ENCODE peak calls at places on chromosomes 12 and 14, in eight cellular contexts. D, E, P, A, L, I, V and Z are unnamed samples.

GRCh38 chr12:27018071-27018470 is 3.9 kb upstream of the TM7SF3 start:
- DNase-seq in A (no peak), E (no peak), P (no peak), I (no peak), V (no peak), L (no peak), D (no peak), Z (no peak)

GRCh38 chr12:14418526-14418925 is 53.0 kb downstream of the ATF7IP start:
- DNase-seq in D (no peak), E (no peak), P (no peak), V (peak), L (no peak), I (no peak), A (no peak), Z (no peak)

GRCh38 chr14:101496779-101497420 is 64.4 kb upstream of the DIO3 start:
- DNase-seq in I (peak), E (peak), V (no peak), L (no peak), A (no peak), D (peak), P (no peak), Z (no peak)

GRCh38 chr12:124420972-124421674 is 126.2 kb downstream of the RFLNA start:
- DNase-seq in V (no peak), I (no peak), D (no peak), P (no peak), E (no peak), L (peak), A (no peak), Z (no peak)

GRCh38 chr12:27865421-27865820 is 85.4 kb upstream of the MANSC4 start:
- DNase-seq in I (no peak), D (no peak), P (no peak), L (no peak), A (no peak), V (peak), E (no peak), Z (no peak)

GRCh38 chr14:90193925-90194324 is 62.4 kb upstream of the PSMC1 start:
- DNase-seq in L (no peak), V (no peak), D (no peak), P (no peak), A (peak), I (peak), E (no peak), Z (no peak)

GRCh38 chr14:61544448-61545202 is 150.7 kb upstream of the HIF1A start:
- DNase-seq in P (no peak), V (no peak), D (no peak), I (no peak), E (no peak), A (no peak), L (no peak), Z (no peak)

GRCh38 chr14:89491701-89492381 is 74.8 kb upstream of the FOXN3 start:
- DNase-seq in D (no peak), A (no peak), I (no peak), V (peak), P (no peak), L (no peak), E (no peak), Z (no peak)

GRCh38 chr14:81396108-81396507 is 4.0 kb downstream of the STON2 start:
- DNase-seq in I (no peak), E (no peak), D (no peak), V (peak), A (no peak), L (no peak), P (no peak), Z (no peak)

GRCh38 chr12:86261142-86261541 is 5.0 kb upstream of the MGAT4C start:
- DNase-seq in L (no peak), I (no peak), V (peak), P (no peak), E (no peak), A (no peak), D (no peak), Z (no peak)

GRCh38 chr12:84069079-84069661 is 843.4 kb downstream of the SLC6A15 start:
- DNase-seq in V (no peak), P (no peak), A (no peak), D (no peak), E (no peak), L (no peak), I (no peak), Z (no peak)

GRCh38 chr14:76919811-76920571 is 93.8 kb downstream of the LRRC74A start:
- DNase-seq in L (peak), D (peak), E (peak), I (peak), P (no peak), A (no peak), V (peak), Z (no peak)

GRCh38 chr14:54572316-54572715 is 5.4 kb downstream of the SAMD4A start:
- DNase-seq in A (peak), D (no peak), E (no peak), P (no peak), I (peak), V (no peak), L (no peak), Z (no peak)

DNA sequence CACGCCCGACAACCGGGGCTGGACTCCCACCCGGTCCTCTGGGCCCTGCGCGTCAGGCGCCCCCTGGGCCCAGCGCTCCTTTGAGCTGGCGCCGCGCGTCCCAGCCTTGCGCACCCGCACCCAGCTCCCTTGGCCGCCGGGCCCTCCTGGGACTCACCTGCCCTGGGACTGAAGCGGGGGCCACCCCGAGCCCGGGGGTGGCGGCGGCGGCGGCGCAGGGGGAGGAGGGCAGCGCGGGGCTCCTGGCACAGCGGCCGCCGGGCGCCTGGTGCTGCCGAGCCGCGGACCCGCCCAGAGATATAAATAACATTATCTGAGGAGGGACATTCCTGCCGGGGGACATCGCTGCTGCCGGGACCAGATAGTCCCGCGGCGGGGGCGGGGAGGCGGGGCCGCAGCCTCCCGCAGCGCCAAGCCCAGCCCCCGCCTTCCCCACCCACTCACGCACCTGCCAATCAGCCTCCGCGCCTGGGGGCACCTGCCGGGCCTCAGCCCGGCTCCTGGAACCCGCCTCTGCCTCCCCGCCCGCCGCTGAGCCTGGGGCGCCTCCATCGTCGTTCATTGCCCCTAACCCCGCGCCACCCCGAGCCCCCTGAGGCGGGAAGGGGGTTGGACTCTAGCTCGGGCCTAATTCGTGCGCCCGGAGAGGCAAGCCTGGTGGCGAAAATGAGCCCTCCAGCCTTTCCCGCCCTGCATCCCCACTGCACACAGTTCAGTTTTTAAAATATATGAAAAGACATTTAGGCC is at the start of gene SPTB:
- DNase-seq in P (peak), V (no peak), E (peak), L (peak), I (peak), D (peak), A (no peak), Z (peak)
- TF ChIP-seq CTCF in P (no peak), V (no peak), E (no peak), L (no peak), I (peak), D (no peak), A (no peak), Z (peak)

GRCh38 chr14:106372870-106373657 is 846.7 kb downstream of the TMEM121 start:
- DNase-seq in I (no peak), A (peak), P (peak), V (no peak), D (peak), L (no peak), E (peak), Z (no peak)
- TF ChIP-seq CTCF in I (peak), A (peak), P (peak), V (no peak), D (peak), L (peak), E (peak), Z (peak)

GRCh38 chr14:84535491-84535890 is 994.5 kb upstream of the FLRT2 start:
- DNase-seq in V (no peak), P (no peak), L (no peak), E (no peak), A (no peak), D (no peak), I (no peak), Z (no peak)
- TF ChIP-seq CTCF in V (no peak), P (no peak), L (no peak), E (no peak), A (no peak), D (no peak), I (no peak), Z (no peak)

GRCh38 chr12:21657336-21658077 is at the start of gene LDHB:
- DNase-seq in D (peak), L (peak), E (peak), V (peak), I (peak), P (peak), A (peak), Z (peak)

GRCh38 chr12:21656931-21657335 is 709 bp downstream of the LDHB start:
- DNase-seq in A (peak), P (no peak), I (peak), L (peak), D (peak), E (peak), V (peak), Z (no peak)

GRCh38 chr12:21662122-21662792 is 4.6 kb upstream of the LDHB start:
- DNase-seq in V (no peak), A (no peak), L (no peak), I (no peak), D (no peak), E (no peak), P (no peak), Z (no peak)

GRCh38 chr12:21655594-21655993 is 2.0 kb downstream of the LDHB start:
- DNase-seq in V (no peak), I (no peak), E (no peak), A (no peak), D (no peak), L (no peak), P (no peak), Z (no peak)

DNA sequence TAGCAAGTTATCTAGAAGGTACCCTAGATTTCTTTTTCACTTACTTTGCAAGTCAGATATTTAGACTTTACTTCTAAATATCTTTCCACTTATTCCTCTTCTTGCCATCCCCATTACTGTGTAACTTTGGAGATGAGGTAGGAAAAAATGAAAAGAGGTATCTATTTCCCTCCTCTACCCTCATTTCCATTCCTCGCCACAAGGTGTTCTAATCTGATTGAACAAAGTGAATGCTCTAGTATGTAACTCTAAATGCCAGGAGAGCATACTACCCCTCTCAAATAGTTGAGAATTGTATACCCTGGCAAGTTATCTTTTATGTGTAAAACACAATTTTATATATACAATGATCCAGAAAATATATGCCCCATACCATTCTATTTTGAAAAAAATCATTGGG is 1.7 kb upstream of the LDHB start:
- DNase-seq in L (no peak), D (no peak), I (no peak), V (no peak), A (peak), P (no peak), E (no peak), Z (no peak)
- TF ChIP-seq CTCF in L (no peak), D (no peak), I (peak), V (no peak), A (peak), P (peak), E (no peak), Z (peak)

DNA sequence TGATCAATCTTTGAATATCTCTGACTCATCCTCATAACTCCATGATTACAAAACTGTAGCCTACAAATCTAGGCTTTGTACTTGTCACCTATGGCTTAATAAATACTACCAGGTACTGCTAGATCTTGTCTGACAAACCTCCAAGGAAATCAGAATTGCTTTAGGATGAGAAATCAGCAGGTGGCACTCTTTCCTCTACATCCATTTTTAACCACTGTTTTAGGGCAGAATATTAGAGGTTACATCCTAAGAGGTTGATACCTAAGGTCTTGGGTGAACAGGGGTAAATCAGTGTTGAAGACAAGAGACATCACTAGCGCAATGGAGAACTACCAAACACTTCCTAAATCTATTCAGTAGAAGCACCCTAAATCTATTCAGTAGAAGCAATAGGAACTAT is 63.1 kb upstream of the SOX5 start:
- DNase-seq in V (no peak), D (no peak), A (no peak), L (no peak), E (no peak), P (no peak), I (no peak), Z (no peak)
- TF ChIP-seq CTCF in V (no peak), D (no peak), A (no peak), L (no peak), E (no peak), P (peak), I (no peak), Z (no peak)

DNA sequence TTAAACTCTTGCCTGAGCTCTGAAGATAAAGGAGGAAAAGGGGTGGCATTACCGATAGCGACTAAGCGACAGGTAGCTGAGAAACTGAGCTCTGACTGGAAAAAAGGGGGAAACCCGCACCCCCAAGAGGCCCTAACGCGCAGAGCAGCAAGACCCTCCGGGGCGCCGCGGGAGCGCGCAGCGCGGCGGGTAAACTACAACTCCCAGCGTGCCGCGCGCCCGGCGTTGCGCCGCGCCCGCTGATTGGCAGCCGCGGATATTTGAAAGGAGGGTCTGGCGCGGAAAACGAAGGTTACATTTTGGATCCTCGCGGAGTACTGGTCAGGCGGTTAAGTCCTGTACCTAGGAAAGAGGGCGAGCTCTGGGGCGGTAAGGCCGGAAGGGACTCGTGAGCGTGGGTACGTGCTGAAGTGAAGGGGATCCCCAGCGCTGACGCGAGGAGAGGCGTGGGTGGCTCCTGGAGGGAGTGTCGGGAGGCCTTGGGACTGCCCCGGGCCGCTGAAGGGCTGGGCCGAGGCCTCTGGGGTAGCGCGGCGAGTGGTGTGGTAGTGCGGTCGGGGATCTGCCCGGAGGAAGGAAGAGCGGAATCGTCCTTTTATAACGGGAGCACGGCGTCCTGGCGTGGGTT is at the start of gene ESPL1:
- DNase-seq in V (peak), D (peak), I (peak), L (peak), P (peak), E (peak), A (peak), Z (peak)
- TF ChIP-seq CTCF in V (peak), D (peak), I (peak), L (no peak), P (peak), E (no peak), A (peak), Z (peak)

GRCh38 chr12:85156569-85156968 is 120.4 kb downstream of the LRRIQ1 start:
- DNase-seq in D (no peak), L (no peak), A (no peak), V (no peak), P (no peak), E (no peak), I (no peak), Z (no peak)

GRCh38 chr12:85157023-85157626 is 121.0 kb downstream of the LRRIQ1 start:
- DNase-seq in L (no peak), D (no peak), V (no peak), A (no peak), E (no peak), P (no peak), I (no peak), Z (no peak)

GRCh38 chr12:85155791-85156190 is 119.6 kb downstream of the LRRIQ1 start:
- DNase-seq in V (peak), E (no peak), L (no peak), P (peak), D (no peak), A (peak), I (no peak), Z (no peak)
- TF ChIP-seq CTCF in V (no peak), E (no peak), L (no peak), P (no peak), D (no peak), A (peak), I (peak), Z (peak)

DNA sequence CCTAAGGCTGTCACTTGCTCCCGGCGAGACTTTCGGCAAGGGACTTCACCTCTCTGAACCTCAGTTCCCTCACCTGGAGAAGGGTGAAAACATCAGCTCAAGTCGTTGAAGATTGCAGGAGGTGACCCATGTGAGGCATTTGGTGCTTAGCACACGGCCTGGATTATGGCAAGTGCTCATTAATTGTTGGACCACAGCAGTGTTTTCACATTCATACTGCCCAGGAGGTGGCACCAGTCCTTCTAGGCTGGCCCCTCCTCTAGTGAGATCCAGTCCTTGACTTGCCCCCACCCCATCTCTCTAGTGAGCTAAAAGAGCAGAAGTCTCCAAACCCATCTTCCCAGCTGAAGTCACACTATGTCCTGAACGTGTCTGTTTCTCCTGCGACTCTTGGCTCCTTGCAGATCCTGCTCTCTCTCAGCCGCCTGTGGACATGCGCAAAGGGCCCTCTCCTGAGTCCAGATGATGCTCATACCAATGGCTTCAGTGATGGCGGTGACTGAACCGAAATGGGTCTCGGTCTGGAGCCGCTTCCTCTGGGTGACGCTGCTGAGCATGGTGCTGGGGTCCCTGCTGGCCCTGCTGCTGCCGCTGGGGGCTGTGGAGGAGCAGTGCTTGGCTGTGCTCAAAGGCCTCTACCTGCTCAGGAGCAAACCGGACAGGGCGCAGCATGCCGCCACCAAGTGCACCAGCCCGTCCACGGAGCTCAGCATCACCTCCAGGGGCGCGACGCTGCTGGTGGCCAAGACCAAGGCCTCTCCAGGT is 1.6 kb downstream of the FICD start:
- DNase-seq in V (peak), P (no peak), D (no peak), I (peak), A (peak), L (no peak), E (no peak), Z (no peak)
- TF ChIP-seq CTCF in V (no peak), P (peak), D (no peak), I (no peak), A (peak), L (no peak), E (no peak), Z (no peak)